ENCODE peak calls at places on chromosomes 16 and 17, in nine cellular contexts. One of them, this sample, is unnamed.

GRCh38 chr16:73232555-73233422 is 184.9 kb upstream of the ZFHX3 start:
- DNase-seq in kidney tubule cell: peak
- DNase-seq in effector memory CD8-positive, alpha-beta T cell: no peak
- DNase-seq in OCI-LY7: no peak
- DNase-seq in NCI-H1105 treated with DMSO at 0.1 percent for 48 hours: peak
- DNase-seq in upper lobe of right lung: no peak
- DNase-seq in endothelial cell: no peak
- DNase-seq in fibroblast of mammary gland: peak
- DNase-seq in LNCaP clone FGC: no peak
- DNase-seq in this sample: no peak

GRCh38 chr16:71625113-71625850 is 702 bp upstream of the MARVELD3 start:
- DNase-seq in upper lobe of right lung: no peak
- DNase-seq in effector memory CD8-positive, alpha-beta T cell: no peak
- DNase-seq in NCI-H1105 treated with DMSO at 0.1 percent for 48 hours: no peak
- DNase-seq in OCI-LY7: no peak
- DNase-seq in endothelial cell: no peak
- DNase-seq in kidney tubule cell: no peak
- DNase-seq in LNCaP clone FGC: no peak
- DNase-seq in fibroblast of mammary gland: no peak
- DNase-seq in this sample: no peak

GRCh38 chr16:11386791-11387546 is 41.7 kb downstream of the RMI2 start:
- DNase-seq in endothelial cell: peak
- DNase-seq in upper lobe of right lung: no peak
- DNase-seq in OCI-LY7: peak
- DNase-seq in fibroblast of mammary gland: no peak
- DNase-seq in kidney tubule cell: no peak
- DNase-seq in effector memory CD8-positive, alpha-beta T cell: no peak
- DNase-seq in LNCaP clone FGC: no peak
- DNase-seq in NCI-H1105 treated with DMSO at 0.1 percent for 48 hours: no peak
- DNase-seq in this sample: no peak

GRCh38 chr17:15502315-15503112 is 35.1 kb upstream of the CDRT4 start:
- DNase-seq in upper lobe of right lung: peak
- DNase-seq in OCI-LY7: peak
- DNase-seq in NCI-H1105 treated with DMSO at 0.1 percent for 48 hours: no peak
- DNase-seq in LNCaP clone FGC: no peak
- DNase-seq in effector memory CD8-positive, alpha-beta T cell: peak
- DNase-seq in kidney tubule cell: peak
- DNase-seq in endothelial cell: peak
- DNase-seq in fibroblast of mammary gland: peak
- DNase-seq in this sample: peak

GRCh38 chr17:21674242-21674731 is 18.0 kb upstream of the KCNJ18 start:
- DNase-seq in effector memory CD8-positive, alpha-beta T cell: no peak
- DNase-seq in upper lobe of right lung: no peak
- DNase-seq in endothelial cell: no peak
- DNase-seq in OCI-LY7: no peak
- DNase-seq in fibroblast of mammary gland: no peak
- DNase-seq in NCI-H1105 treated with DMSO at 0.1 percent for 48 hours: no peak
- DNase-seq in LNCaP clone FGC: no peak
- DNase-seq in kidney tubule cell: no peak
- DNase-seq in this sample: no peak

GRCh38 chr17:42340691-42341127 is 47.5 kb downstream of the STAT3 start:
- DNase-seq in kidney tubule cell: no peak
- DNase-seq in NCI-H1105 treated with DMSO at 0.1 percent for 48 hours: no peak
- DNase-seq in endothelial cell: no peak
- DNase-seq in OCI-LY7: no peak
- DNase-seq in effector memory CD8-positive, alpha-beta T cell: no peak
- DNase-seq in fibroblast of mammary gland: peak
- DNase-seq in upper lobe of right lung: no peak
- DNase-seq in LNCaP clone FGC: no peak
- DNase-seq in this sample: no peak

GRCh38 chr16:53282975-53283946 is 151.0 kb upstream of the RBL2 start:
- DNase-seq in LNCaP clone FGC: peak
- DNase-seq in upper lobe of right lung: no peak
- DNase-seq in fibroblast of mammary gland: peak
- DNase-seq in OCI-LY7: peak
- DNase-seq in kidney tubule cell: peak
- DNase-seq in NCI-H1105 treated with DMSO at 0.1 percent for 48 hours: peak
- DNase-seq in effector memory CD8-positive, alpha-beta T cell: no peak
- DNase-seq in endothelial cell: peak
- DNase-seq in this sample: peak

GRCh38 chr16:80674884-80675283 is 129.5 kb downstream of the CDYL2 start:
- DNase-seq in kidney tubule cell: no peak
- DNase-seq in endothelial cell: no peak
- DNase-seq in OCI-LY7: no peak
- DNase-seq in NCI-H1105 treated with DMSO at 0.1 percent for 48 hours: no peak
- DNase-seq in effector memory CD8-positive, alpha-beta T cell: no peak
- DNase-seq in fibroblast of mammary gland: no peak
- DNase-seq in LNCaP clone FGC: no peak
- DNase-seq in upper lobe of right lung: no peak
- DNase-seq in this sample: no peak

GRCh38 chr16:51982715-51983680 is 563.9 kb downstream of the TOX3 start:
- DNase-seq in kidney tubule cell: peak
- DNase-seq in fibroblast of mammary gland: peak
- DNase-seq in effector memory CD8-positive, alpha-beta T cell: no peak
- DNase-seq in upper lobe of right lung: no peak
- DNase-seq in NCI-H1105 treated with DMSO at 0.1 percent for 48 hours: peak
- DNase-seq in endothelial cell: peak
- DNase-seq in OCI-LY7: peak
- DNase-seq in LNCaP clone FGC: peak
- DNase-seq in this sample: peak